ENCODE peak calls at places on chromosome 17, in nine cellular contexts. N is breast epithelium, U is A549, C is IMR-90, Z is body of pancreas, S is GM12878, Y is vagina, T is adrenal gland, F is prostate gland. J is an unnamed sample.

GRCh38 chr17:66255112-66255511 is 25.9 kb upstream of the APOH start:
- DNase-seq in N (no peak), U (no peak), C (peak; percentile 83), Z (peak; percentile 61), S (no peak), Y (no peak), T (peak; percentile 46), F (peak; percentile 46), J (no peak)

GRCh38 chr17:38476549-38476948 is 48.3 kb downstream of the ARHGAP23 start:
- DNase-seq in N (no peak), U (no peak), C (no peak), Z (no peak), S (no peak), Y (no peak), T (no peak), F (no peak), J (no peak)

GRCh38 chr17:75601057-75601987 is 13.7 kb downstream of the MYO15B start:
- DNase-seq in N (peak; percentile 64), U (peak; percentile 82), C (peak; percentile 5), Z (peak; percentile 68), S (no peak), Y (no peak), T (peak; percentile 65), F (no peak), J (peak; percentile 89)

GRCh38 chr17:38415250-38416194 is 12.7 kb upstream of the ARHGAP23 start:
- DNase-seq in N (no peak), U (no peak), C (peak; percentile 69), Z (no peak), S (peak; percentile 11), Y (no peak), T (no peak), F (no peak), J (no peak)

GRCh38 chr17:48215583-48216139 is 108.1 kb downstream of the SNX11 start:
- DNase-seq in N (no peak), U (peak; percentile 75), C (peak; percentile 28), Z (peak; percentile 3), S (no peak), Y (no peak), T (peak; percentile 25), F (no peak), J (peak; percentile 50)

GRCh38 chr17:4786111-4786491 is at the start of gene VMO1:
- DNase-seq in N (no peak), U (no peak), C (no peak), Z (peak; percentile 22), S (no peak), Y (no peak), T (no peak), F (no peak), J (no peak)

GRCh38 chr17:39538875-39539274 is 68.8 kb downstream of the NEUROD2 start:
- DNase-seq in N (no peak), U (no peak), C (peak; percentile 27), Z (no peak), S (no peak), Y (no peak), T (no peak), F (no peak), J (no peak)

GRCh38 chr17:17819561-17819995 is 17.2 kb downstream of the SREBF1 start:
- DNase-seq in N (peak; percentile 81), U (peak; percentile 95), C (peak; percentile 92), Z (peak; percentile 85), S (peak; percentile 78), Y (no peak), T (peak; percentile 96), F (peak; percentile 66), J (peak; percentile 89)

GRCh38 chr17:71084219-71084618 is 914.9 kb downstream of the KCNJ2 start:
- DNase-seq in N (no peak), U (peak; percentile 20), C (peak; percentile 22), Z (peak; percentile 49), S (no peak), Y (no peak), T (peak; percentile 11), F (peak; percentile 9), J (peak; percentile 66)

GRCh38 chr17:45775576-45776011 is 8.5 kb upstream of the CRHR1 start:
- DNase-seq in N (no peak), U (no peak), C (no peak), Z (peak; percentile 91), S (no peak), Y (no peak), T (peak; percentile 67), F (peak; percentile 55), J (no peak)

GRCh38 chr17:68519911-68520310 is 7.7 kb downstream of the PRKAR1A start:
- DNase-seq in N (no peak), U (no peak), C (no peak), Z (no peak), S (no peak), Y (no peak), T (no peak), F (no peak), J (no peak)

GRCh38 chr17:33520404-33521032 is 227.4 kb upstream of the ASIC2 start:
- DNase-seq in N (peak; percentile 60), U (peak; percentile 61), C (peak; percentile 1), Z (peak; percentile 30), S (no peak), Y (no peak), T (peak; percentile 36), F (peak; percentile 30), J (no peak)

GRCh38 chr17:4679652-4680051 is 24.3 kb downstream of the PELP1 start:
- DNase-seq in N (no peak), U (peak; percentile 74), C (peak; percentile 79), Z (no peak), S (no peak), Y (no peak), T (peak; percentile 29), F (no peak), J (peak; percentile 68)

GRCh38 chr17:75242461-75243042 is 18.9 kb downstream of the GGA3 start:
- DNase-seq in N (no peak), U (no peak), C (no peak), Z (no peak), S (no peak), Y (no peak), T (no peak), F (no peak), J (no peak)

DNA sequence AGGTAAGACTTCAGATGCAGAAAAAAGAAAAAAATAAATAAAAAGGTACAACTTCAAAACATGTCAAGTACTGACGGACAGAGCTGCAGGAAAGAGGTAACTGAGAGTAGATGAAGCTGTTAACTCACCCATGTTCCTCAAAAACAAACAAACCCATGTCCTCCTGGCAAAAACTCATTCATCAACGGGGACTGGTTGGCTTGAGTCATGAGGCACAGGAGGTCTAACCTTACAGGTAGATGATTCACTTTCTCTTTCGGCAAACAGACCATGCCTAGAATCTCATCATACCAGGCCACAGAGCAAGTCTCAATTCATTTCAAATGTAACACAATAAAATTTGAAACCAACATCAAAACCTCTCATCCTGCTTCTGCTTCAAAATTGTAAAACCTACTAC is 12.3 kb upstream of the FASN start:
- DNase-seq in N (no peak), U (peak; percentile 68), C (no peak), Z (peak; percentile 51), S (no peak), Y (no peak), T (no peak), F (peak; percentile 88), J (no peak)
- TF ChIP-seq POLR2A in N (no peak), U (no peak), C (no peak), Z (no peak), S (no peak), Y (no peak), T (no peak), F (peak; percentile 24), J (no peak)

GRCh38 chr17:77107506-77108433 is 33.0 kb upstream of the SEC14L1 start:
- DNase-seq in N (no peak), U (no peak), C (peak; percentile 39), Z (no peak), S (peak; percentile 94), Y (no peak), T (no peak), F (no peak), J (no peak)

GRCh38 chr17:77111916-77112315 is 28.9 kb upstream of the SEC14L1 start:
- DNase-seq in N (no peak), U (no peak), C (no peak), Z (no peak), S (no peak), Y (no peak), T (no peak), F (no peak), J (no peak)

GRCh38 chr17:77110006-77110374 is 30.8 kb upstream of the SEC14L1 start:
- DNase-seq in N (no peak), U (no peak), C (peak; percentile 28), Z (no peak), S (peak; percentile 60), Y (no peak), T (no peak), F (peak; percentile 67), J (no peak)

GRCh38 chr17:77106874-77107358 is 33.9 kb upstream of the SEC14L1 start:
- DNase-seq in N (no peak), U (no peak), C (no peak), Z (no peak), S (peak; percentile 64), Y (no peak), T (no peak), F (no peak), J (no peak)

GRCh38 chr17:77109159-77110005 is 31.4 kb upstream of the SEC14L1 start:
- DNase-seq in N (no peak), U (no peak), C (no peak), Z (no peak), S (no peak), Y (no peak), T (no peak), F (no peak), J (no peak)
- TF ChIP-seq CTCF in N (no peak), U (no peak), C (no peak), Z (no peak), S (no peak), Y (no peak), T (no peak), F (no peak), J (no peak)

GRCh38 chr17:80008848-80009247 is 26.8 kb downstream of the TBC1D16 start:
- DNase-seq in N (no peak), U (no peak), C (no peak), Z (no peak), S (no peak), Y (no peak), T (no peak), F (no peak), J (no peak)

GRCh38 chr17:80007009-80007752 is 28.5 kb downstream of the TBC1D16 start:
- DNase-seq in N (no peak), U (no peak), C (no peak), Z (no peak), S (no peak), Y (no peak), T (no peak), F (no peak), J (no peak)

GRCh38 chr17:80009391-80010282 is 26.0 kb downstream of the TBC1D16 start:
- DNase-seq in N (no peak), U (no peak), C (no peak), Z (no peak), S (no peak), Y (no peak), T (no peak), F (no peak), J (no peak)

GRCh38 chr17:80007939-80008338 is 27.7 kb downstream of the TBC1D16 start:
- DNase-seq in N (no peak), U (no peak), C (no peak), Z (no peak), S (no peak), Y (no peak), T (no peak), F (no peak), J (no peak)

GRCh38 chr17:80008383-80008840 is 27.3 kb downstream of the TBC1D16 start:
- DNase-seq in N (peak; percentile 91), U (peak; percentile 91), C (peak; percentile 48), Z (peak; percentile 93), S (no peak), Y (no peak), T (peak; percentile 79), F (peak; percentile 86), J (peak; percentile 89)
- H3K27ac ChIP-seq in N (peak overlapping the region; percentile 14), U (peak overlapping the region; percentile 7), C (no peak overlapping the region), Z (peak overlapping the region; percentile 44), S (no peak overlapping the region), Y (no peak overlapping the region), T (no peak overlapping the region), F (peak overlapping the region; percentile 68), J (no peak overlapping the region)

GRCh38 chr17:82273327-82274133 is at the start of gene CSNK1D:
- DNase-seq in N (peak; percentile 91), U (peak; percentile 94), C (peak; percentile 74), Z (peak; percentile 94), S (peak; percentile 33), Y (no peak), T (peak; percentile 90), F (peak; percentile 90), J (peak; percentile 98)
- TF ChIP-seq POLR2A in N (peak; percentile 83), U (peak; percentile 63), C (peak; percentile 90), Z (peak; percentile 85), S (peak; percentile 89), Y (peak; percentile 79), T (peak; percentile 88), F (peak; percentile 75), J (peak; percentile 94)